ENCODE peak calls at places on chromosomes 16 and 17, in ten cellular contexts. R is activated CD8-positive, alpha-beta T cell treated with anti-CD3 and anti-CD28 coated beads for 36 hours; Z is GM13976; Y is left ventricle myocardium inferior; U is AG04450; S is lower lobe of right lung; I is mucosa of descending colon; L is WERI-Rb-1; M is LNCaP clone FGC; N is body of pancreas. G is an unnamed sample.

GRCh38 chr16:8716592-8716991 is 42.2 kb downstream of the ABAT start:
- DNase-seq in R (no peak), M (no peak), N (no peak), Z (no peak), U (no peak), S (no peak), Y (no peak), I (no peak), L (no peak), G (no peak)

GRCh38 chr16:86491643-86492030 is 18.7 kb upstream of the FOXF1 start:
- DNase-seq in Z (no peak), R (no peak), U (no peak), I (no peak), S (no peak), M (no peak), L (no peak), Y (no peak), N (no peak), G (no peak)

GRCh38 chr16:69465083-69465721 is 40.8 kb downstream of the CYB5B start:
- DNase-seq in U (no peak), I (no peak), S (no peak), Y (no peak), M (peak; percentile 11), R (peak; percentile 29), L (no peak), Z (no peak), N (peak; percentile 7), G (no peak)

GRCh38 chr16:72923757-72924156 is 124.2 kb downstream of the ZFHX3 start:
- DNase-seq in M (no peak), R (no peak), N (no peak), Y (no peak), S (no peak), I (no peak), L (no peak), Z (no peak), U (no peak), G (no peak)

GRCh38 chr17:48429638-48430586 is at the start of gene SKAP1:
- DNase-seq in S (no peak), I (peak; percentile 79), N (peak; percentile 28), U (no peak), L (no peak), Z (peak; percentile 82), R (peak; percentile 65), M (no peak), Y (no peak), G (no peak)

GRCh38 chr17:73290399-73291259 is 21.2 kb downstream of the CDC42EP4 start:
- DNase-seq in S (no peak), Z (no peak), N (peak; percentile 54), L (no peak), Y (no peak), M (no peak), U (no peak), I (no peak), R (no peak), G (no peak)

GRCh38 chr17:76343106-76343505 is 10.6 kb downstream of the PRPSAP1 start:
- DNase-seq in M (no peak), N (no peak), Y (no peak), U (no peak), S (no peak), R (no peak), I (no peak), Z (no peak), L (no peak), G (no peak)

GRCh38 chr17:30212750-30213149 is 22.7 kb downstream of the SLC6A4 start:
- DNase-seq in L (no peak), Y (no peak), R (no peak), U (no peak), M (no peak), Z (peak; percentile 79), I (no peak), S (no peak), N (no peak), G (peak; percentile 67)

GRCh38 chr17:2982854-2983636 is 80.4 kb downstream of the OR1D5 start:
- DNase-seq in Z (no peak), N (peak; percentile 64), I (peak; percentile 75), R (no peak), S (peak; percentile 63), Y (peak; percentile 79), U (peak; percentile 77), L (no peak), M (no peak), G (peak; percentile 86)

GRCh38 chr16:8861563-8862308 is 7.1 kb downstream of the CARHSP1 start:
- DNase-seq in S (peak; percentile 39), I (peak; percentile 44), N (peak; percentile 54), Z (no peak), R (no peak), L (no peak), M (no peak), Y (peak; percentile 64), U (no peak), G (no peak)

GRCh38 chr17:8122391-8122922 is 1.4 kb downstream of the HES7 start:
- DNase-seq in Y (no peak), R (peak; percentile 57), N (no peak), Z (no peak), L (no peak), U (no peak), I (no peak), M (no peak), S (no peak), G (no peak)

GRCh38 chr16:84461029-84461415 is 43.4 kb downstream of the MEAK7 start:
- DNase-seq in Y (no peak), L (no peak), M (no peak), N (no peak), U (no peak), R (no peak), Z (no peak), S (no peak), I (no peak), G (no peak)

GRCh38 chr17:43479948-43480347 is 3.8 kb upstream of the DHX8 start:
- DNase-seq in L (peak; percentile 58), I (no peak), U (no peak), R (no peak), M (no peak), S (no peak), N (no peak), Z (no peak), Y (no peak), G (no peak)

GRCh38 chr17:78380370-78380769 is 1.9 kb downstream of the PGS1 start:
- DNase-seq in U (no peak), I (no peak), Y (no peak), R (no peak), S (no peak), L (no peak), Z (no peak), M (no peak), N (no peak), G (no peak)

GRCh38 chr17:67779098-67779672 is 46.1 kb upstream of the BPTF start:
- DNase-seq in R (peak; percentile 30), S (no peak), I (peak; percentile 52), U (no peak), M (peak; percentile 92), Y (peak; percentile 42), L (peak; percentile 72), N (peak; percentile 87), Z (peak; percentile 71), G (no peak)

DNA sequence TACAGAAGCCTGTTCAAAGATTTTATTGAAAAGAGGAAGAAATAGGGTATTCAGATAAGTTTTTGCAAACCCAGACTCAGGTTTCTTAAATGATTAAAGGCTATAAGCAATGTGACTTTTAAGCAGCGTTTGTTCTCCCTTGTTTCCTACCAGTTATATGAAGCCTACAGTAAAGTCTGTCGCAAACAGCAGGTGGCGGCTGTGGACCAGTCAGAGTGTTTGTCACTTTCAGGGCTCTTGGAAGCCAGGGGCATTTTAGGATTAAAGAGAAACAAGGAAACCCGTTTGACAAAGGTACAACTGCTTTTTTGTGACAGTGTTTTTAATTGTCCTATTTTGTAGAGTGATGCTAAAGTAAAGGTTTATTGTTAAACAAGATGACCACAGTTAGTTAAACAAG is 7.7 kb upstream of the RARA start:
- DNase-seq in L (peak; percentile 72), S (no peak), M (no peak), I (no peak), R (no peak), U (no peak), Y (no peak), N (no peak), Z (no peak), G (no peak)
- TF ChIP-seq CTCF in L (peak; percentile 50), S (peak; percentile 11), M (peak; percentile 58), I (no peak), R (no peak), U (no peak), Y (peak; percentile 51), N (peak; percentile 55), Z (no peak), G (no peak)

GRCh38 chr17:62692159-62692651 is 64.7 kb downstream of the MRC2 start:
- DNase-seq in R (no peak), N (no peak), M (no peak), Z (no peak), Y (no peak), S (no peak), U (no peak), I (no peak), L (peak; percentile 18), G (peak; percentile 56)
- TF ChIP-seq CTCF in R (no peak), N (no peak), M (no peak), Z (no peak), Y (no peak), S (no peak), U (no peak), I (no peak), L (no peak), G (no peak)

DNA sequence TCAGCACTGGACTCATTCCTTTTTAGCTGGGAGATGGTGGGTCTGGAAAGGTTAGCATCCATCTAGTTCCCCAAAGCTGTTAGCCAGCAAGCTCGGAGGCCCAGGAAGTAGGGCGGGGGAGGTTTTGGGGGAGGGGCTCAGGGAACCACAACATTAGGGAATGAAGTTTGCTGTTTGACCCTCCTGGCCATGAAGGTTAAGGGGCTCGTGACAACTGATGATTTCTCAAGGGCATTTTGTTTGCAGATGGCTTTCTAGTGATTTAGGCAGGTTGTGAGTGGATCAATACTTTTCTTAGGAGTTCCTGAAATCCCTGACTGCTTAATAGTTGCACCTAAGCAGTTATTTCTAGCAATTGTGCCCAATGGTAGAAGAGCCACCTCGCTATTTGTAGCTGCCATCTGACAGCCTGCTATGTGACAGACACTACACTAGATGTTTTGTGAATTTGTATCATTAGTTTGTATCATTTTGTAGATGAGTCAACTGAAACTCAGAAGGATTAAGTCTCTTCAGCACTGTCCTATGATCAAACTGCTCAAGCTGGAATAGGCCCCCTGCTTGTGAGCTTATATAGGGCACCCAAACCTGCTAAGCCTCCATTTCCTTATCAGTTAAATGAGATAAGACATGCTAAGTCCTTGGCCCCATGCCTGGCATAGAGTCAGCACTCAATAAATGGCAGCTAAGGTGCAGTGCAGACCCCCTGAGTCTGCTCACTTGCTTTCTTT is 146.4 kb downstream of the IRX3 start:
- DNase-seq in Y (no peak), M (no peak), N (peak; percentile 6), Z (no peak), U (no peak), S (no peak), I (no peak), R (no peak), L (peak; percentile 44), G (no peak)
- TF ChIP-seq CTCF in Y (no peak), M (no peak), N (no peak), Z (no peak), U (peak; percentile 9), S (no peak), I (no peak), R (no peak), L (peak; percentile 10), G (no peak)

GRCh38 chr17:69679839-69680238 is 265.3 kb downstream of the MAP2K6 start:
- DNase-seq in S (no peak), Z (no peak), U (no peak), M (no peak), R (no peak), L (no peak), N (no peak), I (no peak), Y (no peak), G (no peak)

GRCh38 chr17:69672924-69673323 is 258.4 kb downstream of the MAP2K6 start:
- DNase-seq in I (no peak), Z (no peak), S (no peak), U (no peak), Y (no peak), R (no peak), L (no peak), M (no peak), N (no peak), G (no peak)

GRCh38 chr17:69677130-69677529 is 262.6 kb downstream of the MAP2K6 start:
- DNase-seq in U (no peak), L (no peak), I (no peak), Z (no peak), Y (no peak), R (no peak), S (no peak), N (no peak), M (no peak), G (no peak)
- TF ChIP-seq CTCF in U (peak; percentile 6), L (no peak), I (no peak), Z (no peak), Y (peak; percentile 31), R (no peak), S (no peak), N (peak; percentile 11), M (peak; percentile 25), G (no peak)